ENCODE peak calls at places on chromosome 13, in ten cellular contexts. S is GM13976, B is gastrocnemius medialis, Y is osteoblast, J is activated B cell treated with CpG ODN at 0.5 μM for 24 hours, X is thoracic aorta, V is heart left ventricle, U is lower leg skin, E is uterus, R is neural crest cell. N is an unnamed sample.

GRCh38 chr13:72726721-72727416 is 560 bp downstream of the MZT1 start:
- DNase-seq in S (peak; percentile 41), B (no peak), Y (peak; percentile 60), J (no peak), X (peak; percentile 4), V (peak; percentile 34), U (peak; percentile 88), E (no peak), R (no peak), N (peak; percentile 60)

GRCh38 chr13:105665284-105665683 is 870.2 kb downstream of the EFNB2 start:
- DNase-seq in S (no peak), B (no peak), Y (no peak), J (no peak), X (no peak), V (no peak), U (no peak), E (no peak), R (no peak), N (no peak)

GRCh38 chr13:83024955-83025594 is 857.2 kb downstream of the SLITRK1 start:
- DNase-seq in S (no peak), B (no peak), Y (no peak), J (no peak), X (no peak), V (no peak), U (no peak), E (no peak), R (no peak), N (no peak)

GRCh38 chr13:39047560-39047959 is 9.3 kb downstream of the NHLRC3 start:
- DNase-seq in S (no peak), B (no peak), Y (no peak), J (no peak), X (no peak), V (no peak), U (no peak), E (no peak), R (no peak), N (no peak)

GRCh38 chr13:102555914-102556553 is 40.8 kb upstream of the TPP2 start:
- DNase-seq in S (peak; percentile 26), B (no peak), Y (no peak), J (no peak), X (no peak), V (no peak), U (no peak), E (no peak), R (peak; percentile 20), N (peak; percentile 39)

GRCh38 chr13:104140557-104140956 is 1074.3 kb upstream of the SLC10A2 start:
- DNase-seq in S (no peak), B (no peak), Y (no peak), J (no peak), X (no peak), V (no peak), U (no peak), E (no peak), R (no peak), N (no peak)

GRCh38 chr13:21703846-21704245 is 33.0 kb downstream of the FGF9 start:
- DNase-seq in S (no peak), B (no peak), Y (no peak), J (no peak), X (no peak), V (no peak), U (no peak), E (no peak), R (no peak), N (no peak)

GRCh38 chr13:21639604-21640003 is 31.3 kb upstream of the FGF9 start:
- DNase-seq in S (no peak), B (no peak), Y (no peak), J (no peak), X (no peak), V (no peak), U (no peak), E (no peak), R (no peak), N (no peak)

GRCh38 chr13:63901630-63902029 is 2486.0 kb upstream of the PCDH20 start:
- DNase-seq in S (no peak), B (no peak), Y (no peak), J (no peak), X (no peak), V (no peak), U (no peak), E (no peak), R (no peak), N (no peak)

DNA sequence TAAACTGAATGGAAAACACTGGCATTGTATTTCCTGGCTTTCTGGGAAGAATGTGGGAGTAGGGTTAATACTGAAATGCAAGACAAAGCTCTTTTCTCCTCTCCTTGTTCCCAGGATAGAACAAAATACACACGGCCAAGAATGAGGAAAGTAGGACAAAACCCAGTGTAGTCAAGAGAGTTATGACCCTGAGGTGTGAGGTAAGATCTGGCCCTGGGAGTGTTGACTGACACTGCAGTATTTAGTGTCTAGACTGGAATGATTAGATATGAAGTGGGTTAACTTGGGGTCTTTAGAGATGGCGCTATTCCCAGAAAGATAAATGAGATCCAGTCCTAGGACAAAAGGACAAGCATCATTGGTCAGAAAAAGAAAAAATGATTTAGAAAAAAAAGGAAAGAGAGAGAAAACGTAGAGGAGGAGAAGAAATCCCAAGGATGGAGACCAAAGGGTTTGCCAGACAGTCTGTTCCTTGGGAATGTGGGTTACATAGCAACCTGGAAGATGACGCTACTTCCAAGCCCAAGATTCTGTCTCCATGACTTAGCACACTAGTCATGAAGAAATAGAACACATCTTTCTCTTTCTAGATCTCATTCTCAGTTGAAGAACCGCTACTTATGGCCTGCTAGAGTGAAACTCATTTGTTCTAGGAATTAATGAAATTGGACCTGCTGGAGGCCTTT is 543.6 kb upstream of the GPC6 start:
- DNase-seq in S (no peak), B (no peak), Y (no peak), J (no peak), X (no peak), V (no peak), U (no peak), E (no peak), R (no peak), N (no peak)
- TF ChIP-seq CTCF in S (no peak), B (no peak), Y (no peak), J (no peak), X (no peak), V (no peak), U (no peak), E (no peak), R (no peak), N (no peak)

GRCh38 chr13:113608967-113609533 is 24.5 kb downstream of the TFDP1 start:
- DNase-seq in S (no peak), B (no peak), Y (peak; percentile 64), J (no peak), X (no peak), V (no peak), U (no peak), E (no peak), R (no peak), N (no peak)

GRCh38 chr13:113608246-113608635 is 23.7 kb downstream of the TFDP1 start:
- DNase-seq in S (no peak), B (no peak), Y (peak; percentile 52), J (no peak), X (no peak), V (no peak), U (no peak), E (no peak), R (no peak), N (no peak)

GRCh38 chr13:113607056-113607455 is 22.5 kb downstream of the TFDP1 start:
- DNase-seq in S (no peak), B (no peak), Y (no peak), J (no peak), X (no peak), V (no peak), U (no peak), E (no peak), R (no peak), N (no peak)

GRCh38 chr13:113605866-113606438 is 21.4 kb downstream of the TFDP1 start:
- DNase-seq in S (no peak), B (no peak), Y (no peak), J (no peak), X (no peak), V (no peak), U (no peak), E (no peak), R (no peak), N (no peak)

GRCh38 chr13:113607477-113608245 is 23.1 kb downstream of the TFDP1 start:
- DNase-seq in S (no peak), B (no peak), Y (no peak), J (no peak), X (no peak), V (no peak), U (no peak), E (no peak), R (no peak), N (no peak)
- TF ChIP-seq CTCF in S (no peak), B (no peak), Y (no peak), J (no peak), X (no peak), V (no peak), U (no peak), E (no peak), R (no peak), N (no peak)

GRCh38 chr13:48299591-48299990 is 4.0 kb upstream of the RB1 start:
- DNase-seq in S (no peak), B (no peak), Y (no peak), J (no peak), X (no peak), V (no peak), U (no peak), E (no peak), R (no peak), N (no peak)

GRCh38 chr13:48297131-48297786 is 6.3 kb upstream of the RB1 start:
- DNase-seq in S (no peak), B (no peak), Y (no peak), J (no peak), X (no peak), V (no peak), U (no peak), E (no peak), R (no peak), N (no peak)

GRCh38 chr13:48304132-48304876 is 753 bp downstream of the RB1 start:
- DNase-seq in S (peak; percentile 84), B (peak; percentile 29), Y (peak; percentile 87), J (peak; percentile 59), X (no peak), V (peak; percentile 47), U (peak; percentile 87), E (no peak), R (peak; percentile 9), N (peak; percentile 93)

GRCh38 chr13:48303331-48304131 is at the start of gene RB1:
- DNase-seq in S (peak; percentile 86), B (peak; percentile 88), Y (peak; percentile 98), J (peak; percentile 90), X (peak; percentile 85), V (peak; percentile 95), U (peak; percentile 98), E (peak; percentile 92), R (peak; percentile 75), N (peak; percentile 91)

GRCh38 chr13:48302920-48303330 is 626 bp upstream of the RB1 start:
- DNase-seq in S (no peak), B (no peak), Y (no peak), J (no peak), X (no peak), V (no peak), U (no peak), E (no peak), R (no peak), N (no peak)
- TF ChIP-seq CTCF in S (no peak), B (no peak), Y (no peak), J (no peak), X (no peak), V (no peak), U (no peak), E (no peak), R (no peak), N (no peak)

DNA sequence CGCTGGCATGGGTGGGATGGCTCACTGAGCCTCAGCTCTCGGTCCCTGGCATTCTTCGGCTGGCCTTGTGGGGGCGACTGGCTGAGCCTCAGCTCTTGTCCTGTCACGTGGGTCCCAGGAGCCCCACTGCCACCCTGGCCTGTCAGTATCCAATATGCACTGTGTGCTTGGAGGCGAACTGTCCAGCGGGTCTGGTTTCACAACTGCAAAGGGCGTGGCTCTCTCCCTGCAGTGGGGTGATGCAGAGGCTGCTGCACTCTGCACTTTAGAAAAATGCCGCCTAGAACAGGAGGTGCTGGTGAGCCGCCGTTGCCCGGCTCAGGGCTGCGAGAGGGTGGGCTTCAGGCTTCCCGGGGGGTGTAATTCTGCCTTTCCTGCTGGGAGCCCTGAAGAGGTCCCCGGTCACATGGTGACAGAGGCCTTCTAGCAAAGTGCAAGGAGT is 17.0 kb upstream of the TMEM255B start:
- DNase-seq in S (no peak), B (no peak), Y (peak; percentile 96), J (no peak), X (no peak), V (no peak), U (no peak), E (no peak), R (no peak), N (no peak)
- TF ChIP-seq CTCF in S (no peak), B (no peak), Y (peak; percentile 21), J (no peak), X (no peak), V (no peak), U (no peak), E (no peak), R (peak; percentile 25), N (no peak)